ENCODE peak calls at places on chromosome 18, in four cellular contexts. J is heart left ventricle, Q is IMR-90, Y is tibial nerve. V is an unnamed sample.
A peak's percentile ranks its signal among the peaks of the same experiment; 100 is the strongest.

GRCh38 chr18:13217971-13218375 is 587 bp upstream of the LDLRAD4 start:
- DNase-seq in J (peak; percentile 46), Q (no peak), Y (no peak), V (peak; percentile 70)

GRCh38 chr18:67599277-67599676 is 82.8 kb upstream of the DSEL start:
- DNase-seq in J (no peak), Q (peak; percentile 73), Y (no peak), V (no peak)

GRCh38 chr18:63159590-63159989 is 160.0 kb downstream of the BCL2 start:
- DNase-seq in J (no peak), Q (no peak), Y (no peak), V (no peak)

GRCh38 chr18:68847219-68847860 is 49.5 kb downstream of the CCDC102B start:
- DNase-seq in J (no peak), Q (peak; percentile 63), Y (no peak), V (no peak)

GRCh38 chr18:51235011-51235789 is 37.7 kb upstream of the MEX3C start:
- DNase-seq in J (no peak), Q (no peak), Y (no peak), V (no peak)

GRCh38 chr18:62420513-62421209 is 95.6 kb downstream of the TNFRSF11A start:
- DNase-seq in J (no peak), Q (peak; percentile 65), Y (no peak), V (no peak)

GRCh38 chr18:7084080-7084765 is 33.4 kb downstream of the LAMA1 start:
- DNase-seq in J (no peak), Q (peak; percentile 60), Y (no peak), V (no peak)

GRCh38 chr18:63249781-63250180 is 69.8 kb downstream of the BCL2 start:
- DNase-seq in J (no peak), Q (no peak), Y (no peak), V (no peak)

GRCh38 chr18:48728204-48728833 is 189.5 kb downstream of the CTIF start:
- DNase-seq in J (no peak), Q (peak; percentile 99), Y (no peak), V (peak; percentile 87)

GRCh38 chr18:9348079-9348671 is 13.6 kb downstream of the TWSG1 start:
- DNase-seq in J (no peak), Q (peak; percentile 54), Y (no peak), V (no peak)

GRCh38 chr18:34121157-34121807 is 103.4 kb downstream of the NOL4 start:
- DNase-seq in J (no peak), Q (no peak), Y (no peak), V (no peak)

GRCh38 chr18:43322133-43322532 is 44.8 kb upstream of the SYT4 start:
- DNase-seq in J (no peak), Q (no peak), Y (no peak), V (no peak)

GRCh38 chr18:24051256-24051947 is 36.8 kb downstream of the TTC39C start:
- DNase-seq in J (no peak), Q (peak; percentile 77), Y (no peak), V (no peak)

GRCh38 chr18:13136689-13137040 is 81.9 kb upstream of the LDLRAD4 start:
- DNase-seq in J (peak; percentile 24), Q (no peak), Y (no peak), V (peak; percentile 67)

GRCh38 chr18:811192-812122 is 585 bp downstream of the YES1 start:
- DNase-seq in J (peak; percentile 48), Q (peak; percentile 26), Y (no peak), V (peak; percentile 84)

GRCh38 chr18:24027156-24027555 is 12.6 kb downstream of the TTC39C start:
- DNase-seq in J (peak; percentile 16), Q (peak; percentile 93), Y (no peak), V (no peak)

GRCh38 chr18:20971886-20972267 is 139.7 kb downstream of the ROCK1 start:
- DNase-seq in J (no peak), Q (peak; percentile 19), Y (no peak), V (no peak)

GRCh38 chr18:30987479-30988241 is 54.9 kb downstream of the DSC3 start:
- DNase-seq in J (no peak), Q (no peak), Y (no peak), V (no peak)

GRCh38 chr18:21704603-21705364 is at the start of gene ABHD3:
- DNase-seq in J (peak; percentile 94), Q (peak; percentile 85), Y (peak; percentile 84), V (peak; percentile 96)

GRCh38 chr18:74896390-74896991 is 298.8 kb downstream of the ZNF407 start:
- DNase-seq in J (peak; percentile 20), Q (peak; percentile 12), Y (no peak), V (no peak)

GRCh38 chr18:74152906-74153305 is 4.6 kb downstream of the TIMM21 start:
- DNase-seq in J (no peak), Q (no peak), Y (no peak), V (no peak)

GRCh38 chr18:48825101-48825745 is 125.5 kb downstream of the SMAD7 start:
- DNase-seq in J (no peak), Q (peak; percentile 54), Y (no peak), V (peak; percentile 66)

GRCh38 chr18:13640266-13640860 is 86.0 kb downstream of the FAM210A start:
- DNase-seq in J (no peak), Q (no peak), Y (no peak), V (no peak)

GRCh38 chr18:39561136-39561535 is 1995.5 kb upstream of the CELF4 start:
- DNase-seq in J (no peak), Q (no peak), Y (no peak), V (no peak)

GRCh38 chr18:1848716-1849115 is 722.6 kb downstream of the METTL4 start:
- DNase-seq in J (no peak), Q (no peak), Y (no peak), V (no peak)

GRCh38 chr18:8231316-8231715 is 377.9 kb upstream of the RAB12 start:
- DNase-seq in J (no peak), Q (peak; percentile 48), Y (no peak), V (no peak)

GRCh38 chr18:9135912-9136314 is 668 bp upstream of the ANKRD12 start:
- DNase-seq in J (no peak), Q (peak; percentile 19), Y (no peak), V (no peak)

GRCh38 chr18:36813111-36813752 is 15.6 kb downstream of the TPGS2 start:
- DNase-seq in J (no peak), Q (no peak), Y (no peak), V (no peak)

GRCh38 chr18:70384181-70384790 is 95.4 kb downstream of the SOCS6 start:
- DNase-seq in J (no peak), Q (peak; percentile 87), Y (no peak), V (no peak)

GRCh38 chr18:34985963-34986362 is 55.2 kb upstream of the MAPRE2 start:
- DNase-seq in J (no peak), Q (no peak), Y (no peak), V (no peak)

GRCh38 chr18:74420926-74421325 is 36.2 kb downstream of the DIPK1C start:
- DNase-seq in J (no peak), Q (no peak), Y (no peak), V (no peak)

GRCh38 chr18:68679531-68679930 is 35.4 kb downstream of the TMX3 start:
- DNase-seq in J (no peak), Q (peak; percentile 56), Y (no peak), V (no peak)

DNA sequence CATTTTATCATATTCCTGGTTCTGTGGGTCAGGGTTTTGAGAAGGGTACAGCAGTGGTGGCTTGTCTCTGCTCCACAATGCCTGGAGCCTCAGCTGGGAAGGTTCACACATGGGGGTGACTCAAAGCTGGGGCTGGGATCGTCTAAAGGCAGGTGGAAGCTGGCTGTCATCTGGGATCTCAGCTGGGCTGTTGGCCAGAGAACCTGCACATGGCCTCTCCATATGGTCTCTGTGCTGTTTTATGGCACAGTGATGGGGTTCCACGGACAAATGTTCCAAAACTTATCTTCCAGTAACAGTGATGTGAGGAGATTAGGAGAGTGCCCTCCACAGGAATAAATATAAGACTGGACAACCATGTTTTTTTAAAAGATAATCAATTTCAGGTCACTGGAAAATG is 191.4 kb downstream of the SS18 start:
- DNase-seq in J (no peak), Q (no peak), Y (no peak), V (no peak)
- H3K4me1 ChIP-seq in J (no peaks in the 10 kb centered on the region), Q (no peaks in the 10 kb centered on the region), Y (no peaks in the 10 kb centered on the region), V (no peaks in the 10 kb centered on the region)

DNA sequence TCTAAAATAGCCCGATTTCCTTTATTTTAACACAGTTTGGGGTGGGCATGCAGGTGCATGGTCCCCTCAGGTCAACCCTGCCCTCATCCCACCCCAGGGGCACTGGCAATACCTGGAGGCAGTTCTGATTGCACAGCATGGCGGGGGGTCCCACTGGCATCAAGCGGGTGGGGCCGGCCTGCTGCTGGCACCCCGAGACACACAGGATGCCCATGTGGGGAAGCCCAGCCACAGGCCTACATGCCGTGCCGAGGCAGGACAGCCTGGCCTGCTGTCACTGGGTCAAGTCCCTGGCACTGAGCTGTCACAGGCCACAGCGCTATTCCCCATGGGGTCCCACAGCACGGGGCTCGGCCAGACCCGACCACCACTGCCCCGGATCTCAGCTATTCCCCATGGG is 11.9 kb upstream of the KCNG2 start:
- DNase-seq in J (no peak), Q (no peak), Y (no peak), V (peak; percentile 31)
- H3K27me3 ChIP-seq in J (peaks cover 39% of the 10 kb centered on the region), Q (peaks cover 28% of the 10 kb centered on the region), Y (no peaks in the 10 kb centered on the region), V (no peaks in the 10 kb centered on the region)

GRCh38 chr18:57430983-57431382 is 4.2 kb upstream of the ONECUT2 start:
- DNase-seq in J (no peak), Q (no peak), Y (no peak), V (no peak)

GRCh38 chr18:57432765-57433400 is 2.3 kb upstream of the ONECUT2 start:
- DNase-seq in J (no peak), Q (no peak), Y (no peak), V (no peak)

GRCh38 chr18:57432118-57432517 is 3.1 kb upstream of the ONECUT2 start:
- DNase-seq in J (no peak), Q (no peak), Y (no peak), V (no peak)

GRCh38 chr18:57430166-57430958 is 4.8 kb upstream of the ONECUT2 start:
- DNase-seq in J (no peak), Q (no peak), Y (no peak), V (no peak)

DNA sequence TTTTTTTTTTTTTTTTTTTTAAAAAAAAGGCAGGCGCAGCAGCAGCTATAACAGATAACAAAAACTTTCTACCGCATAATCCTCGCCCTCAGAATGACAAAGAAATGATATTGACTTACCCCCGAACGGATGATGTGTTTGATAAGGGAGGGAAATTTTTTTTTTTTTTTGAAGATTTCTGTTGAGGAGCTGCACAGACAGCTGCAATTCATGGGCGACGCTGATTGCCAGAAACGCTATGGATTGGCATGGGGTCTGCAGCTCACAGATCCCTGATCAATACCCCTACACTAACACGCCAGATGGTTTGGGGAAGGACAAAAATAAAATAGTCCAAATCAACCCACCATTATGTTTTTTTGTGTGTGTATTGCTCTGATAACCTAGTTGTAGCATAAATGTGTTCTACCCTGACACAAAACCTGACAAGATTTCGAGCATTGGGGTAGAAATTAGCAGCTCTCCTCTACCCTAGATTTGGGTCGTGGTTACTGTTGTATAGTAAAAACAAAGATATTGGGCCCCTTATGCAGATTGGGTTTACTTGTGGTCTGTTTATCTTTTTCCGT is 3.6 kb upstream of the ONECUT2 start:
- DNase-seq in J (no peak), Q (no peak), Y (no peak), V (no peak)
- H3K4me3 ChIP-seq in J (no peak overlapping the region), Q (no peak overlapping the region), Y (no peak overlapping the region), V (no peak overlapping the region)

GRCh38 chr18:77061291-77061945 is 71.2 kb downstream of the MBP start:
- DNase-seq in J (no peak), Q (peak; percentile 84), Y (no peak), V (no peak)
- H3K4me1 ChIP-seq in J (peaks cover 94% of the 10 kb centered on the region), Q (peaks cover 28% of the 10 kb centered on the region), Y (peaks cover 44% of the 10 kb centered on the region), V (no peaks in the 10 kb centered on the region)

GRCh38 chr18:50172367-50172766 is 22.6 kb downstream of the MYO5B start:
- DNase-seq in J (no peak), Q (no peak), Y (no peak), V (no peak)
- H3K27me3 ChIP-seq in J (no peaks in the 10 kb centered on the region), Q (no peaks in the 10 kb centered on the region), Y (no peaks in the 10 kb centered on the region), V (no peaks in the 10 kb centered on the region)

V was measured in aorta.